ENCODE peak calls at places on chromosome 22, in ten cellular contexts. W is activated naive CD4-positive, alpha-beta T cell; S is AG04450; N is HEK293T; Z is uterus; P is stimulated activated CD8-positive, alpha-beta memory T cell treated with anti-CD3 and anti-CD28 coated beads, Interleukin-4, amount 100 ng/mL, for 1 hour; I is GM12865; H is iPS-NIHi11; J is left cardiac atrium; X is aorta. D is an unnamed sample.

GRCh38 chr22:49351761-49352221 is 475.9 kb downstream of the BRD1 start:
- DNase-seq in W (no peak), S (no peak), N (no peak), Z (no peak), P (no peak), I (no peak), H (no peak), J (no peak), X (no peak), D (no peak)

GRCh38 chr22:30274061-30274812 is 7.6 kb upstream of the OSM start:
- DNase-seq in W (no peak), S (no peak), N (no peak), Z (no peak), P (no peak), I (no peak), H (no peak), J (no peak), X (no peak), D (no peak)

GRCh38 chr22:18057568-18058209 is 20.1 kb upstream of the PEX26 start:
- DNase-seq in W (no peak), S (peak), N (no peak), Z (peak), P (no peak), I (peak), H (no peak), J (peak), X (peak), D (peak)

GRCh38 chr22:50627452-50627913 is 469 bp downstream of the ARSA start:
- DNase-seq in W (no peak), S (no peak), N (no peak), Z (peak), P (no peak), I (peak), H (no peak), J (no peak), X (peak), D (no peak)

GRCh38 chr22:33687464-33687863 is 232.8 kb downstream of the LARGE1 start:
- DNase-seq in W (no peak), S (no peak), N (no peak), Z (no peak), P (no peak), I (no peak), H (no peak), J (no peak), X (no peak), D (no peak)

GRCh38 chr22:41288245-41288946 is 2.4 kb upstream of the RANGAP1 start:
- DNase-seq in W (no peak), S (peak), N (no peak), Z (no peak), P (no peak), I (no peak), H (no peak), J (peak), X (no peak), D (no peak)

GRCh38 chr22:20025401-20026203 is 4.7 kb downstream of the TANGO2 start:
- DNase-seq in W (no peak), S (no peak), N (no peak), Z (no peak), P (no peak), I (no peak), H (no peak), J (no peak), X (no peak), D (no peak)

GRCh38 chr22:28024422-28024888 is 105.4 kb upstream of the PITPNB start:
- DNase-seq in W (no peak), S (no peak), N (no peak), Z (no peak), P (no peak), I (no peak), H (no peak), J (no peak), X (peak), D (no peak)

GRCh38 chr22:47205081-47205491 is 442.6 kb downstream of the TBC1D22A start:
- DNase-seq in W (no peak), S (no peak), N (no peak), Z (no peak), P (no peak), I (no peak), H (no peak), J (no peak), X (peak), D (no peak)

GRCh38 chr22:19507534-19507861 is 16.7 kb downstream of the CLDN5 start:
- DNase-seq in W (no peak), S (no peak), N (no peak), Z (no peak), P (no peak), I (no peak), H (no peak), J (no peak), X (no peak), D (no peak)

GRCh38 chr22:44389926-44390925 is 77.5 kb upstream of the SHISAL1 start:
- DNase-seq in W (no peak), S (no peak), N (no peak), Z (no peak), P (no peak), I (no peak), H (no peak), J (no peak), X (peak), D (no peak)

GRCh38 chr22:26139320-26139719 is 29.9 kb upstream of the SEZ6L start:
- DNase-seq in W (no peak), S (no peak), N (no peak), Z (no peak), P (no peak), I (no peak), H (no peak), J (peak), X (no peak), D (no peak)

GRCh38 chr22:43331698-43332097 is 11.5 kb downstream of the SCUBE1 start:
- DNase-seq in W (no peak), S (no peak), N (no peak), Z (no peak), P (no peak), I (no peak), H (no peak), J (no peak), X (no peak), D (no peak)

GRCh38 chr22:30830907-30831306 is 136.2 kb downstream of the OSBP2 start:
- DNase-seq in W (no peak), S (peak), N (peak), Z (no peak), P (no peak), I (no peak), H (peak), J (peak), X (no peak), D (peak)

GRCh38 chr22:27100789-27101188 is 443.4 kb downstream of the MIAT start:
- DNase-seq in W (no peak), S (no peak), N (peak), Z (no peak), P (no peak), I (no peak), H (peak), J (no peak), X (no peak), D (no peak)

GRCh38 chr22:24868979-24869378 is 63.0 kb downstream of the SGSM1 start:
- DNase-seq in W (no peak), S (no peak), N (no peak), Z (no peak), P (no peak), I (no peak), H (no peak), J (no peak), X (no peak), D (no peak)

GRCh38 chr22:49291169-49291568 is 536.5 kb downstream of the BRD1 start:
- DNase-seq in W (no peak), S (no peak), N (no peak), Z (no peak), P (no peak), I (no peak), H (no peak), J (no peak), X (peak), D (no peak)

GRCh38 chr22:29541845-29542244 is 11.7 kb downstream of the THOC5 start:
- DNase-seq in W (no peak), S (no peak), N (no peak), Z (no peak), P (no peak), I (no peak), H (no peak), J (no peak), X (no peak), D (no peak)

GRCh38 chr22:22936190-22936914 is 48.7 kb downstream of the IGLL5 start:
- DNase-seq in W (no peak), S (no peak), N (no peak), Z (no peak), P (no peak), I (no peak), H (no peak), J (no peak), X (peak), D (no peak)

GRCh38 chr22:39253427-39254070 is 8.8 kb upstream of the PDGFB start:
- DNase-seq in W (no peak), S (peak), N (peak), Z (peak), P (no peak), I (peak), H (peak), J (peak), X (peak), D (peak)

GRCh38 chr22:35835998-35836691 is 118.5 kb downstream of the APOL5 start:
- DNase-seq in W (no peak), S (peak), N (peak), Z (peak), P (no peak), I (no peak), H (peak), J (peak), X (no peak), D (peak)

GRCh38 chr22:37609240-37610152 is 862 bp downstream of the GGA1 start:
- DNase-seq in W (no peak), S (no peak), N (no peak), Z (peak), P (no peak), I (peak), H (peak), J (no peak), X (no peak), D (no peak)

GRCh38 chr22:50268655-50269113 is 1.5 kb downstream of the MAPK11 start:
- DNase-seq in W (no peak), S (no peak), N (no peak), Z (no peak), P (no peak), I (no peak), H (no peak), J (no peak), X (no peak), D (no peak)

D was measured in H54.